ENCODE peak calls at places on chromosomes 12 and 14, in ten cellular contexts. G is endodermal cell, W is brain microvascular endothelial cell, P is Calu3, E is MCF 10A, L is HCT116, J is fibroblast of pulmonary artery, C is left ventricle myocardium inferior, Z is fibroblast of the aortic adventitia, N is PC-3. R is an unnamed sample.

GRCh38 chr14:100654814-100655795 is 67.9 kb upstream of the BEGAIN start:
- DNase-seq in P (peak; percentile 71), W (no peak), Z (no peak), L (no peak), C (no peak), E (no peak), J (no peak), G (peak; percentile 86), N (peak; percentile 56), R (peak; percentile 30)

GRCh38 chr14:105974902-105975301 is 448.5 kb downstream of the TMEM121 start:
- DNase-seq in J (no peak), Z (no peak), N (no peak), E (peak; percentile 13), W (no peak), G (no peak), P (peak; percentile 41), C (no peak), L (peak; percentile 8), R (no peak)

GRCh38 chr12:108801736-108802665 is 55.4 kb downstream of the SSH1 start:
- DNase-seq in G (peak; percentile 96), E (no peak), W (peak; percentile 86), J (peak; percentile 66), L (no peak), P (no peak), C (peak; percentile 49), Z (peak; percentile 80), N (peak; percentile 13), R (peak; percentile 82)

GRCh38 chr12:71865166-71865713 is 25.7 kb downstream of the TBC1D15 start:
- DNase-seq in P (no peak), N (peak; percentile 27), W (peak; percentile 92), J (peak; percentile 80), G (no peak), Z (peak; percentile 94), L (no peak), E (peak; percentile 63), C (no peak), R (peak; percentile 93)

GRCh38 chr14:94588311-94588710 is 7.1 kb downstream of the SERPINA5 start:
- DNase-seq in Z (no peak), W (no peak), E (no peak), G (no peak), N (no peak), J (no peak), C (no peak), P (no peak), L (no peak), R (no peak)

GRCh38 chr12:14367097-14367661 is 1.7 kb downstream of the ATF7IP start:
- DNase-seq in Z (peak; percentile 58), L (no peak), C (no peak), W (no peak), G (no peak), N (peak; percentile 5), P (no peak), E (peak; percentile 55), J (peak; percentile 79), R (peak; percentile 55)

GRCh38 chr12:70853326-70853725 is 67.2 kb downstream of the PTPRR start:
- DNase-seq in P (no peak), G (no peak), Z (peak; percentile 95), W (no peak), J (peak; percentile 96), C (no peak), N (no peak), L (no peak), E (peak; percentile 95), R (peak; percentile 33)

GRCh38 chr12:106084048-106084671 is 54.6 kb downstream of the NUAK1 start:
- DNase-seq in G (peak; percentile 94), E (peak; percentile 38), L (peak; percentile 40), Z (peak; percentile 66), P (no peak), J (peak; percentile 89), N (peak; percentile 62), C (no peak), W (peak; percentile 91), R (peak; percentile 97)

GRCh38 chr12:79848321-79848720 is 86.6 kb downstream of the PPP1R12A start:
- DNase-seq in J (peak; percentile 65), P (no peak), L (no peak), N (no peak), Z (no peak), C (no peak), G (no peak), E (peak; percentile 16), W (no peak), R (no peak)

GRCh38 chr12:116662612-116663144 is 75.2 kb downstream of the SPRING1 start:
- DNase-seq in L (no peak), N (no peak), W (no peak), Z (no peak), C (no peak), P (no peak), G (peak; percentile 67), E (no peak), J (no peak), R (peak; percentile 17)

GRCh38 chr14:66606826-66607225 is 98.9 kb downstream of the GPHN start:
- DNase-seq in N (no peak), J (no peak), C (no peak), G (no peak), W (no peak), P (no peak), L (no peak), E (no peak), Z (no peak), R (no peak)

GRCh38 chr14:66613344-66613743 is 105.4 kb downstream of the GPHN start:
- DNase-seq in J (no peak), W (no peak), Z (no peak), L (no peak), P (no peak), C (no peak), G (no peak), E (no peak), N (no peak), R (no peak)

GRCh38 chr14:66610154-66610563 is 102.2 kb downstream of the GPHN start:
- DNase-seq in G (peak; percentile 52), E (peak; percentile 55), J (no peak), L (peak; percentile 49), W (no peak), N (peak; percentile 72), C (no peak), P (no peak), Z (no peak), R (no peak)
- TF ChIP-seq CTCF in G (peak; percentile 76), E (peak; percentile 35), J (peak; percentile 31), L (peak; percentile 70), W (peak; percentile 56), N (peak; percentile 80), C (peak; percentile 18), P (peak; percentile 20), Z (peak; percentile 19), R (peak; percentile 42)

DNA sequence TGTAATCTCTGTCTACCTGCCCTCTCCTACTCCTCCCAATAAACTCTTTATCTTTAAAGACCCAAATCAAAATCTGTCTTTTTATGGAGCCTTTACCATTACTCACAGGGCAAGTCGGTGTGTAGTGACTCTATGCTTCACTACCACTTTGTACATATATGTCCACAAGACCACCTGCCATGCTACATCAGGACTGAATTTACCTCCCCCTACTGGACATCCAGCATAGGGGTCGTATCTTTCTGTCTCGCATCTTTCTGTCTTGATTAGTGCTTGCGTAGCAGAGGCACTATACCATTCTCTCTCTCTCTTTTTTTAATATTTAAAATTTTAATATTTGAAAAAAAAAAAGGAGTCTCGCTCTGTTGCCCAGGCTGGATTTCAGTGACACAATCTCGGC is 587.5 kb downstream of the SOX5 start:
- DNase-seq in P (no peak), E (no peak), C (no peak), L (no peak), Z (no peak), G (no peak), N (no peak), W (no peak), J (no peak), R (no peak)
- TF ChIP-seq CTCF in P (no peak), E (no peak), C (no peak), L (no peak), Z (no peak), G (peak; percentile 81), N (no peak), W (peak; percentile 27), J (no peak), R (no peak)

DNA sequence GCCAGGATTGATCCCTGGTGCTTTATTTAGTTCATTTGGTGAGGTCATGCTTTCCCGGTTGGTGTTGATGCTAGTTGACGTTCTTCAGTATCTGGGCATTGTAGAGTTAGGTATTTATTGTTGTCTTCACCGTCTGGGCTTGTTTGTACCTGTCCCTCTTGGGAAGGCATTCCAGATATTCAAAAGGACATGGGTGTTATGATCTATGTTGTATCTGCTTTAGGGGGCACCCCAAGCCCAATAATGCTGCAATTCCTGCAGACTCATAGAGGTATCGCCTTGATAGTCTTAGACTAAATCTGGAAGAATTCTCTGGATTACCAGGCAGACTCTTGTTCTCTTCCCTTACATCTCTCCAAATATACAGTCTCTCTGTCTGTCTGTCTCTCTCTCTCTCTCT is 42.1 kb downstream of the AK7 start:
- DNase-seq in J (no peak), Z (no peak), N (no peak), E (no peak), W (no peak), G (no peak), C (no peak), L (no peak), P (no peak), R (no peak)
- TF ChIP-seq CTCF in J (no peak), Z (no peak), N (no peak), E (no peak), W (no peak), G (no peak), C (no peak), L (no peak), P (no peak), R (no peak)

GRCh38 chr12:100229876-100230275 is 29.3 kb downstream of the ACTR6 start:
- DNase-seq in L (no peak), G (no peak), C (no peak), J (no peak), W (no peak), P (peak; percentile 74), E (peak; percentile 86), Z (no peak), N (peak; percentile 96), R (no peak)

GRCh38 chr12:100234166-100234565 is 32.7 kb downstream of the DEPDC4 start:
- DNase-seq in C (no peak), L (no peak), G (no peak), J (peak; percentile 13), N (peak; percentile 90), Z (peak; percentile 60), W (no peak), E (peak; percentile 31), P (peak; percentile 23), R (peak; percentile 35)

GRCh38 chr12:100234591-100235304 is 32.1 kb downstream of the DEPDC4 start:
- DNase-seq in W (peak; percentile 25), J (peak; percentile 73), C (no peak), G (no peak), P (peak; percentile 32), N (peak; percentile 81), E (peak; percentile 56), L (peak; percentile 29), Z (peak; percentile 83), R (peak; percentile 49)

GRCh38 chr12:100225491-100225890 is 24.9 kb downstream of the ACTR6 start:
- DNase-seq in E (peak; percentile 37), P (no peak), W (no peak), N (peak; percentile 12), J (no peak), G (no peak), C (no peak), Z (no peak), L (no peak), R (no peak)

GRCh38 chr12:100229036-100229635 is 28.5 kb downstream of the ACTR6 start:
- DNase-seq in C (no peak), W (no peak), N (peak; percentile 76), G (peak; percentile 51), L (peak; percentile 15), E (peak; percentile 53), P (peak; percentile 24), J (peak; percentile 29), Z (peak; percentile 4), R (no peak)
- TF ChIP-seq CTCF in C (no peak), W (peak; percentile 39), N (peak; percentile 79), G (no peak), L (peak; percentile 24), E (peak; percentile 15), P (no peak), J (peak; percentile 19), Z (no peak), R (no peak)

R was measured in astrocyte.